ENCODE peak calls at places on chromosomes 12 and 14, in five cellular contexts. W is HepG2, U is sigmoid colon, M is stomach, L is ovary. H is an unnamed sample.

GRCh38 chr14:24806061-24806678 is 172.2 kb upstream of the GZMB start:
- DNase-seq in U (peak; percentile 74), L (peak; percentile 60), W (peak; percentile 88), M (peak; percentile 85), H (no peak)

GRCh38 chr12:69578283-69578682 is 7.0 kb upstream of the CCT2 start:
- DNase-seq in M (no peak), U (no peak), L (no peak), W (no peak), H (no peak)

GRCh38 chr12:49264466-49264872 is 413 bp upstream of the TUBA1C start:
- DNase-seq in W (no peak), M (peak; percentile 55), U (no peak), L (no peak), H (no peak)

GRCh38 chr14:58281969-58282368 is 16.4 kb upstream of the ARID4A start:
- DNase-seq in L (no peak), U (no peak), M (no peak), W (no peak), H (no peak)

GRCh38 chr12:113358381-113359132 is at the start of gene PLBD2:
- DNase-seq in L (peak; percentile 97), M (peak; percentile 96), W (peak; percentile 80), U (peak; percentile 97), H (peak; percentile 95)

GRCh38 chr12:123634142-123634561 is 523 bp downstream of the GTF2H3 start:
- DNase-seq in W (no peak), U (no peak), M (no peak), L (no peak), H (no peak)

GRCh38 chr12:2682301-2683282 is 112.2 kb upstream of the FKBP4 start:
- DNase-seq in L (no peak), U (no peak), M (no peak), W (peak; percentile 59), H (peak; percentile 49)

GRCh38 chr14:80404413-80404812 is 193.1 kb upstream of the DIO2 start:
- DNase-seq in M (no peak), L (no peak), W (no peak), U (no peak), H (no peak)

GRCh38 chr12:10366875-10367274 is 23.0 kb downstream of the KLRK1 start:
- DNase-seq in U (no peak), M (no peak), W (peak; percentile 23), L (no peak), H (no peak)

GRCh38 chr12:6936642-6937480 is 6.8 kb upstream of the RNU7-1 start:
- DNase-seq in W (no peak), M (no peak), U (no peak), L (peak; percentile 76), H (no peak)

GRCh38 chr12:101604132-101604531 is 9.4 kb downstream of the MYBPC1 start:
- DNase-seq in L (no peak), U (no peak), W (peak; percentile 94), M (no peak), H (no peak)

GRCh38 chr14:63901434-63902085 is 48.8 kb downstream of the SYNE2 start:
- DNase-seq in U (no peak), W (no peak), L (no peak), M (no peak), H (no peak)

GRCh38 chr12:27899151-27899661 is 73.3 kb downstream of the PTHLH start:
- DNase-seq in W (peak; percentile 81), L (no peak), M (no peak), U (no peak), H (no peak)

GRCh38 chr12:124188059-124188458 is 106.8 kb upstream of the RFLNA start:
- DNase-seq in M (no peak), U (no peak), L (no peak), W (no peak), H (no peak)

GRCh38 chr14:100419856-100420255 is 96.7 kb downstream of the SLC25A47 start:
- DNase-seq in W (peak; percentile 12), U (peak; percentile 20), L (no peak), M (no peak), H (no peak)

GRCh38 chr12:89840162-89840922 is 131.7 kb upstream of the ATP2B1 start:
- DNase-seq in W (no peak), U (no peak), M (no peak), L (no peak), H (no peak)

GRCh38 chr12:39272934-39273770 is 169.8 kb downstream of the KIF21A start:
- DNase-seq in M (no peak), W (peak; percentile 24), L (no peak), U (no peak), H (no peak)

GRCh38 chr12:116009805-116010204 is 267.7 kb downstream of the MED13L start:
- DNase-seq in L (no peak), U (no peak), W (peak; percentile 4), M (no peak), H (no peak)

GRCh38 chr12:100434177-100434576 is 39.5 kb upstream of the NR1H4 start:
- DNase-seq in M (no peak), L (no peak), W (no peak), U (no peak), H (no peak)

GRCh38 chr12:101685121-101685520 is 12.3 kb upstream of the CHPT1 start:
- DNase-seq in M (no peak), W (no peak), L (no peak), U (no peak), H (no peak)

GRCh38 chr14:92254786-92255185 is 68.2 kb upstream of the SLC24A4 start:
- DNase-seq in W (no peak), L (peak; percentile 75), M (no peak), U (peak; percentile 84), H (no peak)

GRCh38 chr12:15505616-15506015 is 183.3 kb downstream of the PTPRO start:
- DNase-seq in W (no peak), M (no peak), L (no peak), U (no peak), H (no peak)

GRCh38 chr14:42407153-42407552 is 800.5 kb downstream of the LRFN5 start:
- DNase-seq in M (no peak), W (no peak), L (no peak), U (no peak), H (no peak)

GRCh38 chr12:3168775-3169221 is 91.6 kb downstream of the TSPAN9 start:
- DNase-seq in U (no peak), L (no peak), M (no peak), W (no peak), H (no peak)

GRCh38 chr12:5124401-5124800 is 80.7 kb downstream of the KCNA5 start:
- DNase-seq in U (no peak), W (no peak), M (no peak), L (no peak), H (no peak)

GRCh38 chr12:98503343-98503592 is 12.1 kb upstream of the TMPO start:
- DNase-seq in L (peak; percentile 92), M (peak; percentile 90), U (peak; percentile 96), W (peak; percentile 84), H (peak; percentile 93)

GRCh38 chr14:49768301-49769121 is 558 bp downstream of the KLHDC2 start:
- DNase-seq in U (peak; percentile 71), L (peak; percentile 66), M (peak; percentile 65), W (peak; percentile 70), H (peak; percentile 78)
- TF ChIP-seq POLR2A in U (peak; percentile 46), L (no peak), M (no peak), W (peak; percentile 72), H (no peak)

DNA sequence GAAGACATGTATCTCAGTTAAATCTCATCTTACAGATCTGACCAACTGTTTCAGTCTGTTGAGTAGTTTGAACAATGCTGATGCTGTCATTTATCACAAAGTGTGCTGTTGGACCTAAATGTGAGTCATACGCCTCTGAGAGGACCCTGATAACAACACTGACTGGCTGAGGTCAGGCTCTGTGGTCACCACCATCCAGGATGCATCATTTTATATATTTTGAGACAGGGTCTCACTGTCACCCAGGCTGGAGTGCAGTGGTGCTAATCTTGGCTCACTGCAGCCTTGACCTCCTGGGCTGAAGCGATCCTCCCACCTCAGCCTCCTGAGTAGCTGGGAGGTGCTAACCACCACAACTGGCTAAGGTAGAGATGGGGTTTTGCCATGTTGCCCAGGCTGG is 181.0 kb upstream of the RGS6 start:
- DNase-seq in U (no peak), M (no peak), W (no peak), L (no peak), H (no peak)
- TF ChIP-seq EP300 in U (no peak), M (no peak), W (no peak), L (no peak), H (no peak)

DNA sequence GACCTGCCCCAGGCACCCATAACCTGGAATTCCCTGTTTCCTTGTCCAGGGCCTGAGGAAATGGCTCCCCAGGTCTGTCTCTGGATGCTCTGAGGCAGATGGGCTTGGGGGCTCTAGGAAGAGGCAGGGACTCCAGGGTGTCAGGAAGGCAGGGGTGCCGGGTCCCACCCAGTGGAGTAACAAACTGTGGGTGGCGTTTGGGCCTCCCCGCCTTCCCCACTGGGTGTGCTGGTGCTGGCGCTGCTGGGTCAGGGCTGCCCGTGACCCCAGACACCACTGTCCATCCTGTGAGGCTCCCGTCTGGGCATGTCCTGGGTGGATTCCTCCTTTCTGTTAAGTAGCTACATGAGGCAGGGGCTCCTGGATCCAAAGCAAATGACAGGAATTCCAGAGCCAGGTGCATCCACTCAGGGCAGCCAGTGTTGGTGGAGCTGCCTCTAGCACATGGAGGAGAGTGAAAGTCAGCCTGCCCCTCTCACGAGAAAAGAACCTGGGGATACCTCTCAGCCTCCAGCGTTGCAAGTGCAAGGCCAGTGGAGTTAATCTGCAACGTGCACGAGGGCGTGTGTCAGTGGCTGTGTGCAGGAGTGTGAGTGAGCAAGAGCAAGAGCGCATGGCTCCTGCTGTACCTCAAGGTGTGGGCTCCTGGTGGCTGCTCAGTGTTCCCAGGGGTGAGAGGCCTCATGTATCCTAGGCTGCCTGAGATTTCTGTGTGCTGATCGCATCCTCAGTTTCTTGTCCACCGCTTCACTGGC is 403.1 kb downstream of the TMEM121 start:
- DNase-seq in M (no peak), W (no peak), U (peak; percentile 62), L (peak; percentile 16), H (no peak)
- TF ChIP-seq POLR2A in M (no peak), W (no peak), U (no peak), L (no peak), H (no peak)

DNA sequence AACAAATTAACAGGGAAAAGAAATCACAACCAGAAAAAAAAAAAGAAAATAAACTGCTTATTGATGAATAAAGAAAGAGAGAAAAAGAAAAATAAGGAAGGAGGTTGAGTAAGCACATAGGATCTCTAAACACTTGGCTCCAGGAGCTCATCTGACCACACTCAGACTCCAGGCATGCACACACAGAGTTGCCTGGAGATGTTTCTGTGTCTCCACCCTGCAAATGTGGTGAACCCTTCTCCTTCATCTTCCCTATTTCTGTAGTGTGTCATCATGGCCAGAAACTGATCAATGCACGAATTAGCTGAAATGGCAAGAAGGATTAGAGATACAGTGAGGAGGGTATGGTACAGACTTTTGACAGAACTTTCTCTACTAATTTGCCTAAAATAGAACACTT is 20.2 kb downstream of the OR4N2 start:
- DNase-seq in M (no peak), U (no peak), W (no peak), L (no peak), H (no peak)
- TF ChIP-seq EP300 in M (no peak), U (no peak), W (no peak), L (no peak), H (no peak)

GRCh38 chr12:120115066-120115465 is 1.5 kb downstream of the RAB35 start:
- DNase-seq in L (no peak), M (no peak), U (no peak), W (no peak), H (no peak)
- TF ChIP-seq POLR2A in L (no peak), M (no peak), U (no peak), W (no peak), H (no peak)